ENCODE peak calls at places on chromosome 1, in eight cellular contexts. I is iPS-NIHi11; X is NCI-H2107; G is effector CD8-positive, alpha-beta T cell; M is epithelial cell of prostate; V is stimulated activated CD8-positive, alpha-beta memory T cell treated with anti-CD3 and anti-CD28 coated beads, Interleukin-4, amount 100 ng/mL, for 24 hours; P is WTC11; B is mesothelial cell of epicardium. Z is an unnamed sample.

GRCh38 chr1:94734963-94735899 is 84.9 kb upstream of the SLC44A3 start:
- DNase-seq in G (no peak), X (no peak), B (peak; percentile 58), V (no peak), M (no peak), I (peak; percentile 58), P (peak; percentile 33), Z (no peak)

GRCh38 chr1:102897537-102897936 is 210.8 kb downstream of the COL11A1 start:
- DNase-seq in X (no peak), P (no peak), B (no peak), V (no peak), G (no peak), M (no peak), I (no peak), Z (no peak)

GRCh38 chr1:5926686-5927435 is 65.4 kb downstream of the NPHP4 start:
- DNase-seq in X (no peak), G (no peak), V (no peak), M (no peak), P (no peak), B (no peak), I (no peak), Z (no peak)

GRCh38 chr1:221712198-221712684 is 29.6 kb downstream of the DUSP10 start:
- DNase-seq in P (no peak), B (no peak), X (no peak), V (no peak), M (peak; percentile 91), G (no peak), I (no peak), Z (no peak)

GRCh38 chr1:63148825-63149645 is 173.3 kb upstream of the FOXD3 start:
- DNase-seq in X (no peak), B (no peak), P (peak; percentile 66), V (no peak), G (no peak), I (peak; percentile 62), M (no peak), Z (no peak)

GRCh38 chr1:85240174-85240601 is 19.3 kb downstream of the C1orf52 start:
- DNase-seq in M (no peak), B (no peak), I (peak; percentile 52), V (no peak), X (peak; percentile 16), P (peak; percentile 56), G (no peak), Z (no peak)

GRCh38 chr1:25771246-25772114 is 28.5 kb upstream of the SELENON start:
- DNase-seq in M (no peak), I (peak; percentile 80), B (peak; percentile 53), X (no peak), V (no peak), P (peak; percentile 32), G (peak; percentile 14), Z (no peak)

GRCh38 chr1:199821029-199821779 is 206.3 kb upstream of the NR5A2 start:
- DNase-seq in V (no peak), X (peak; percentile 32), I (no peak), B (no peak), P (no peak), M (no peak), G (no peak), Z (no peak)

GRCh38 chr1:179153217-179153616 is 71.3 kb downstream of the TOR3A start:
- DNase-seq in X (no peak), P (no peak), G (no peak), M (no peak), V (no peak), B (no peak), I (no peak), Z (no peak)

GRCh38 chr1:243708210-243708609 is 141.8 kb downstream of the AKT3 start:
- DNase-seq in P (no peak), M (no peak), G (no peak), V (no peak), B (no peak), X (no peak), I (no peak), Z (no peak)

GRCh38 chr1:74799119-74799518 is 66.2 kb downstream of the TYW3 start:
- DNase-seq in G (no peak), P (no peak), B (no peak), M (no peak), I (no peak), V (no peak), X (no peak), Z (no peak)

GRCh38 chr1:93442276-93442675 is 5.6 kb upstream of the FNBP1L start:
- DNase-seq in M (no peak), I (no peak), B (no peak), G (no peak), V (no peak), X (no peak), P (no peak), Z (no peak)

GRCh38 chr1:234515821-234516241 is 36.9 kb upstream of the TARBP1 start:
- DNase-seq in X (no peak), P (no peak), M (no peak), B (no peak), I (no peak), V (no peak), G (no peak), Z (no peak)

Z was measured in stimulated activated effector memory CD8-positive, alpha-beta T cell treated with anti-CD3 and anti-CD28 coated beads, Interleukin-12 subunit alpha, Interleukin-12 subunit beta, amount 100 ng/mL, for 72 hours.